ENCODE peak calls at places on chromosomes 7 and 10, in five cellular contexts. A, I, E, Z and P are unnamed samples. For H3K36me3, the result is how much of the 10 kb centered on the place peaks cover.

GRCh38 chr10:35640474-35640873 is 1.6 kb downstream of the FZD8 start:
- DNase-seq in A (peak), I (peak), E (peak), Z (peak), P (no peak)

GRCh38 chr10:113026679-113027078 is 76.6 kb downstream of the TCF7L2 start:
- DNase-seq in A (peak), I (no peak), E (peak), Z (no peak), P (peak)

GRCh38 chr10:21334891-21335696 is 190.4 kb downstream of the SKIDA1 start:
- DNase-seq in A (peak), I (no peak), E (peak), Z (no peak), P (peak)

GRCh38 chr10:116138897-116139296 is 134.1 kb downstream of the GFRA1 start:
- DNase-seq in A (no peak), I (no peak), E (no peak), Z (no peak), P (no peak)

GRCh38 chr7:43151076-43151475 is 38.6 kb downstream of the HECW1 start:
- DNase-seq in A (no peak), I (no peak), E (no peak), Z (no peak), P (no peak)

GRCh38 chr10:59108296-59108695 is 68.1 kb upstream of the PHYHIPL start:
- DNase-seq in A (no peak), I (no peak), E (no peak), Z (no peak), P (no peak)

GRCh38 chr10:109934958-109935793 is 11.9 kb upstream of the XPNPEP1 start:
- DNase-seq in A (peak), I (peak), E (peak), Z (peak), P (no peak)

GRCh38 chr7:40057292-40057691 is 77.1 kb downstream of the MPLKIP start:
- DNase-seq in A (peak), I (peak), E (peak), Z (no peak), P (no peak)

GRCh38 chr10:101052285-101052684 is 9.5 kb upstream of the KAZALD1 start:
- DNase-seq in A (peak), I (no peak), E (peak), Z (no peak), P (no peak)

GRCh38 chr10:89047397-89047796 is 56.8 kb downstream of the FAS start:
- DNase-seq in A (no peak), I (no peak), E (no peak), Z (no peak), P (peak)

GRCh38 chr7:114085592-114086490 is 167.0 kb upstream of the PPP1R3A start:
- DNase-seq in A (peak), I (peak), E (peak), Z (peak), P (no peak)

GRCh38 chr7:135291809-135292253 is 58.2 kb downstream of the STRA8 start:
- DNase-seq in A (peak), I (no peak), E (peak), Z (no peak), P (no peak)

GRCh38 chr10:124741922-124742417 is 2.2 kb downstream of the FAM53B start:
- DNase-seq in A (no peak), I (no peak), E (no peak), Z (no peak), P (no peak)

GRCh38 chr7:44216019-44216418 is 15.2 kb downstream of the YKT6 start:
- DNase-seq in A (no peak), I (no peak), E (no peak), Z (peak), P (no peak)

GRCh38 chr7:6367701-6368211 is 80.0 kb downstream of the DAGLB start:
- DNase-seq in A (peak), I (no peak), E (peak), Z (no peak), P (no peak)

GRCh38 chr7:148700693-148701092 is 2.0 kb downstream of the CUL1 start:
- DNase-seq in A (peak), I (peak), E (peak), Z (peak), P (no peak)

GRCh38 chr10:120156614-120157274 is 264.2 kb downstream of the SEC23IP start:
- DNase-seq in A (no peak), I (no peak), E (no peak), Z (no peak), P (no peak)

GRCh38 chr7:107877731-107878382 is 13.1 kb upstream of the DLD start:
- DNase-seq in A (no peak), I (no peak), E (no peak), Z (no peak), P (no peak)

GRCh38 chr7:112495820-112496462 is 15.2 kb downstream of the LSMEM1 start:
- DNase-seq in A (peak), I (peak), E (peak), Z (peak), P (no peak)

GRCh38 chr7:93147358-93147757 is 827 bp downstream of the SAMD9L start:
- DNase-seq in A (peak), I (no peak), E (peak), Z (no peak), P (no peak)

GRCh38 chr7:2993868-2994267 is 49.8 kb downstream of the CARD11 start:
- DNase-seq in A (no peak), I (no peak), E (no peak), Z (no peak), P (no peak)

GRCh38 chr7:108335264-108335918 is 120.8 kb downstream of the NRCAM start:
- DNase-seq in A (peak), I (peak), E (no peak), Z (peak), P (no peak)

GRCh38 chr10:131056781-131057180 is 254.7 kb downstream of the TCERG1L start:
- DNase-seq in A (no peak), I (no peak), E (no peak), Z (no peak), P (no peak)

GRCh38 chr10:123639131-123639530 is 27.0 kb upstream of the GPR26 start:
- DNase-seq in A (no peak), I (no peak), E (no peak), Z (no peak), P (no peak)

GRCh38 chr7:127391591-127392181 is 822 bp downstream of the ZNF800 start:
- DNase-seq in A (peak), I (peak), E (peak), Z (no peak), P (no peak)

GRCh38 chr7:40680657-40681056 is 545.9 kb downstream of the SUGCT start:
- DNase-seq in A (no peak), I (no peak), E (no peak), Z (peak), P (no peak)

GRCh38 chr7:120989571-120990220 is 1.2 kb downstream of the CPED1 start:
- DNase-seq in A (no peak), I (no peak), E (peak), Z (peak), P (no peak)

GRCh38 chr10:14200645-14201534 is 129.8 kb downstream of the FRMD4A start:
- DNase-seq in A (no peak), I (no peak), E (peak), Z (peak), P (no peak)

GRCh38 chr10:11440250-11441150 is 170.9 kb downstream of the USP6NL start:
- DNase-seq in A (no peak), I (no peak), E (no peak), Z (no peak), P (no peak)

DNA sequence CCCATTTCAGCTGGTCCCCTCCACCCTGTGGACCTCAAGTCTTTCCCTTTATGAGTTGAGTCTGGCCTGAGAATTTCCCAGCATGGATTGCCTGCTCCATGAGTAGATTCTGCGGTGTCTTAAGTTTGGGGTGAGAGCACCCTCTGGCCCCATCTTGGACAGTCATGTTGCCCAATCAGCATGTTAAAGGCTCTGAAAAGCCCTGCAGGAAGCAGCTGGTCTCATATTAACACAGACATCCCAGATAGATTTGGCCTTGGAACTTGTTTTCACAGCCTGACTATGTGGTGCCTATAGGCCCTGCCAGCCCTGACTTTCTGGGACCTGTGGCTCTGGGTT is 15.5 kb upstream of the SLC29A3 start:
- DNase-seq in A (no peak), I (no peak), E (no peak), Z (no peak), P (no peak)
- TF ChIP-seq CTCF in A (no peak), I (no peak), E (no peak), Z (no peak), P (no peak)

GRCh38 chr7:105691029-105691691 is 109.9 kb upstream of the EFCAB10 start:
- DNase-seq in A (no peak), I (no peak), E (peak), Z (no peak), P (no peak)
- H3K4me3 ChIP-seq in A (peak), I (no peak), E (peak), Z (no peak), P (peak)

DNA sequence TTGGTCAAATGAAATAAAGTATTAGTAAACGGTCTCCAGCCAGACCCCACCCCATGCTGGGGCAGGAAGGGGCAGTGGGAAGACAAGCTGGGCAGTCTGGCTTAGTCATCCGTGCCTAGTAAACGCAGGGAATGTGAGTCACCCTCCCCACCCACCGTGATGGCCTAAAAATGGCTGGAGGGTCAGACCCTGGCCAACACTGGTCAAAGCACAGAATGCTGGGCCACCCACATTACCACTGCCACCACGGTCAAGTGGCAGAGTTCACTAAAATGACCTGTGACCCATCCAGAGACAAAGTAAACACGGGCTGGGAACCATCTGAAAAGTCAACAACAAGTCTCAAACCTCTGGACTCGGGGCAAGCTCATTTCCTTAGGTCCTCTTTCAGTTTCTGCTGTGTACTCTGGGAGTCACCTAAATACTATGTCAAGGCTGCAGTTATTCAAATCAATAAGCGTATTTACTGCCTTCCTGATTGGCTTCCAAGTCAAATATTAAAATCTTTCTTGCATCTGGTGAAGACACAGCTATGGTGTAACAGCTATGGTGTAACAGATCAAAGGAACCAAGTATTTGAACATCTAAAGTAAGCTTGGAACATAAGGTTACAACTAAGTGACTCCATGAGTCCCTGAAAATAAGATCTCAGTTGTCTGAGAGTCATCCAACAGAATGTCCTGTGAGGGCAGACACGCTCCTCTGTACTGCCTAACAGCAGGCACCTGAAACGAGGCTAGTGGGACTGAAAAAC is 3.0 kb downstream of the ZFAND2A start:
- DNase-seq in A (peak), I (no peak), E (peak), Z (no peak), P (no peak)
- H3K36me3 ChIP-seq in A (under half), I (under half), E (under half), Z (under half), P (under half)

GRCh38 chr7:115096262-115096661 is 174.4 kb downstream of the MDFIC start:
- DNase-seq in A (no peak), I (peak), E (no peak), Z (no peak), P (no peak)
- TF ChIP-seq CTCF in A (no peak), I (peak), E (no peak), Z (no peak), P (no peak)

GRCh38 chr7:74178632-74179031 is 4.5 kb downstream of the EIF4H start:
- DNase-seq in A (peak), I (no peak), E (peak), Z (no peak), P (peak)

GRCh38 chr7:74173866-74174605 is at the start of gene EIF4H:
- DNase-seq in A (peak), I (peak), E (peak), Z (peak), P (peak)

GRCh38 chr7:74174606-74175082 is 488 bp downstream of the EIF4H start:
- DNase-seq in A (peak), I (peak), E (peak), Z (peak), P (no peak)

GRCh38 chr7:74175270-74175803 is 1.2 kb downstream of the EIF4H start:
- DNase-seq in A (no peak), I (no peak), E (no peak), Z (no peak), P (no peak)

DNA sequence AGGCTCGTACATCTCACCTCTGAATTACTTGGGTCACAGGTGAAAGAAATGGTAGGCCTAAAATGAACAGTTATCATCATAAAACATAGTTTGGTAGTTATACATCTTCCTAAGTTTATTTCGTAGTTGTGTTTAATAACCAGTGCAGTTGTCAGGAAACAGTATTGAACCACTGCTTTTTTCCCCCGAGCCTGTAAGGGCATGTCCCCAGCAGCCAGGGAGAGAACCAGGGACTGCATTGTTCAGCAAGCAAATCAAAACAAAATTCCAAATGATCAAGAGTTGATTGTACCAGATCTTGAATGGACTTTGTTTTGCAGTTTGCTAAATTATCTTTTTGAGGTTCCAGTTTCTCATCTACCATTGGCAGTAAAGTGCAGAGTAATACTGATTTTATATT is 2.4 kb downstream of the EIF4H start:
- DNase-seq in A (no peak), I (no peak), E (no peak), Z (no peak), P (no peak)
- H3K4me3 ChIP-seq in A (no peak), I (no peak), E (no peak), Z (no peak), P (no peak)

DNA sequence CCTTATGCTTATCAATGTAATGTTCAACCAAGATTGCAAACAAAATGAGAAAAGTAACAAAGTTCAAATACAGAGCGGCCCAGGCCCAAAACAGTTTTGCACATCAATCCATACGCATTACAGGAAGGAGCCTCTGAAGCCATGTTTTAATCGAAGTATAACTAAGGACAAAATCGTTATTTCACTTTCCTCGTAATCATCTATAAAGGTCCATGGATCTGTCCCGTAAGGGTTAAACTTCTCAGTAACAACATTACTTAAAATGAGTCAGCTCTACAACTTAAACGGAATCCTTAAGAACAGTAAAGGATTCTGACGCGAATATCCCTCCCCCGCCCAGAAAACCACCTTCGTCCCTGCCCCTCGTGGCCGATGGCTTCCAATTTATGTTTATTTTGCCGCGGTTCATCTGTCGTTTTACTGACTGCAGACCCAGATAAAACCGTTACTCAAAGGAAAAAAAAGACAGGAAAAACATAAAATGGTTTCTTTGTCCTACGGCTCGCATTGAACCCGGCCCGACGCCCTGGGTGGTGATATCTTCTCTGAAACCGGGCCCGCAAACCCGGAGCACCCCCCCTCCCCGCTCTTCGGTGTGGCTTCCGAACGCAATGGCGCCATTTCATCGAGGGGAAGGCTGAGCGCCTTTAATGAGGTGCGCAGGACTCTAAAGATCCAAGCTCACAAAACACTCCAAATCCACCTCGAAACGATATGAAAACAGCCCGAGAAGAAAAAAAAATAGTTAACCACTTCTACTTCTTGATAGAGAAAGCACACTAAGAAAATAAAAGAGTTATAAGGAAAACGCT is 1.0 kb downstream of the HNRNPA2B1 start:
- DNase-seq in A (peak), I (peak), E (peak), Z (peak), P (no peak)
- H3K36me3 ChIP-seq in A (under half), I (under half), E (under half), Z (half or more), P (under half)

GRCh38 chr10:31708513-31708912 is 220.1 kb downstream of the ARHGAP12 start:
- DNase-seq in A (no peak), I (no peak), E (no peak), Z (no peak), P (no peak)

GRCh38 chr10:31709501-31709900 is 219.1 kb downstream of the ARHGAP12 start:
- DNase-seq in A (no peak), I (no peak), E (no peak), Z (no peak), P (no peak)

GRCh38 chr10:31706921-31707571 is 221.6 kb downstream of the ARHGAP12 start:
- DNase-seq in A (no peak), I (no peak), E (no peak), Z (no peak), P (no peak)

GRCh38 chr10:31707578-31708411 is 220.8 kb downstream of the ARHGAP12 start:
- DNase-seq in A (peak), I (peak), E (peak), Z (no peak), P (peak)

GRCh38 chr10:31709028-31709427 is 219.6 kb downstream of the ARHGAP12 start:
- DNase-seq in A (no peak), I (no peak), E (no peak), Z (no peak), P (no peak)
- TF ChIP-seq CTCF in A (no peak), I (no peak), E (peak), Z (no peak), P (no peak)

DNA sequence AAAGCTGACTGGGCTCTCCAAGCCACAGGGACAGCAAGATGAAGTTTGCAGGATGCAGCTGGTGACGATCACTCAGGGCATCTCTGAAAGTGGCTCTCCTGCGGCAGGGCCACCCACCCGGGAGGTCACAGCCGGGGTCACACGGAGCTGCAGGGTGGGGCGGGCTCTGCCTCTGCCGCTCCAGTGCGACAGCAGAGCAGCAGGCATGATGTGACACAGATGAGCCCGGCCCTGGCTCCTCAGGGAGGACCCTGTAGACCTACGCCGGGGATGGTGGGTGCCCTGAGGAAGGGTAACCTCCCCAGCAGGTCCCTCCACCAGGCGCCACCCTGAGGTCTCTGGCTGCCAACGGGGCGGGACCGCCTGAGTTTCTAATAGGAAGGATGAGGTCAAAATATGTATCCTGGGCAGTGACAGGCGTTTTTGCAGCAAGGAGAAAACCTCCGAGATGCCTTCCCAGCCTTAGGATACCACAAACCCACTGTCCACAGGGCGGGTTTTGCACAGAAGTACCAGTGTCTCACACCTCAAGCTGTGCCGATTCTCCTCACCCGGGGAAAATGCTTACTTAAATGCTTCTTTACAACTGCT is 114.8 kb upstream of the DIP2C start:
- DNase-seq in A (no peak), I (no peak), E (peak), Z (no peak), P (no peak)
- H3K4me3 ChIP-seq in A (no peak), I (no peak), E (no peak), Z (no peak), P (no peak)